ENCODE peak calls at places on chromosomes 4 and X, in five cellular contexts. O is KG1, G is mesenteric fat pad, V is HEK293T, S is HCEC 1CT. T is an unnamed sample.

GRCh38 chr4:89217594-89217993 is 90.0 kb downstream of the GPRIN3 start:
- DNase-seq in S (no peak), O (no peak), G (no peak), V (no peak), T (no peak)

GRCh38 chrX:7215842-7216241 is 67.9 kb upstream of the PUDP start:
- DNase-seq in S (peak; percentile 17), V (no peak), G (no peak), O (no peak), T (no peak)

GRCh38 chr4:56799824-56800756 is 21.4 kb downstream of the SPINK2 start:
- DNase-seq in G (no peak), S (peak; percentile 74), V (peak; percentile 83), O (peak; percentile 75), T (peak; percentile 52)

GRCh38 chr4:183999435-183999834 is 94.3 kb downstream of the STOX2 start:
- DNase-seq in V (no peak), G (no peak), O (no peak), S (no peak), T (no peak)

GRCh38 chr4:27463816-27464215 is 603.2 kb downstream of the STIM2 start:
- DNase-seq in O (no peak), G (no peak), S (no peak), V (no peak), T (no peak)

GRCh38 chr4:3708103-3708510 is 58.1 kb upstream of the ADRA2C start:
- DNase-seq in G (no peak), S (no peak), O (no peak), V (no peak), T (peak; percentile 7)

GRCh38 chr4:2450394-2451035 is 18.4 kb upstream of the RNF4 start:
- DNase-seq in S (no peak), V (no peak), O (no peak), G (no peak), T (no peak)

GRCh38 chr4:182207806-182208483 is 35.3 kb upstream of the TENM3 start:
- DNase-seq in O (no peak), S (peak; percentile 82), V (no peak), G (no peak), T (no peak)

GRCh38 chr4:89657931-89658700 is 178.8 kb downstream of the SNCA start:
- DNase-seq in O (peak; percentile 20), S (peak; percentile 33), G (no peak), V (peak; percentile 17), T (no peak)

GRCh38 chr4:151862766-151863165 is 102.0 kb upstream of the GATB start:
- DNase-seq in V (no peak), G (no peak), S (peak; percentile 44), O (no peak), T (no peak)

GRCh38 chr4:88012652-88013051 is 5.2 kb downstream of the PKD2 start:
- DNase-seq in O (peak; percentile 45), G (no peak), V (no peak), S (no peak), T (no peak)

GRCh38 chr4:142307857-142308256 is 538.2 kb downstream of the INPP4B start:
- DNase-seq in V (no peak), O (no peak), S (no peak), G (no peak), T (no peak)

GRCh38 chr4:110292994-110293744 is 94.8 kb upstream of the ELOVL6 start:
- DNase-seq in G (no peak), V (no peak), O (no peak), S (no peak), T (no peak)

GRCh38 chr4:65170768-65171514 is 499.3 kb downstream of the EPHA5 start:
- DNase-seq in O (no peak), S (no peak), G (peak; percentile 65), V (no peak), T (no peak)

GRCh38 chrX:38868941-38869378 is 67.7 kb downstream of the MID1IP1 start:
- DNase-seq in G (no peak), S (peak; percentile 63), O (no peak), V (no peak), T (no peak)

GRCh38 chr4:152660526-152660925 is 19.3 kb downstream of the TMEM154 start:
- DNase-seq in S (no peak), V (no peak), O (no peak), G (no peak), T (no peak)

T was measured in CMK.